ENCODE peak calls at places on chromosomes 7 and 10, in five cellular contexts. W is endothelial cell; V is thoracic aorta; Z is HCT116; I is CD8-positive, alpha-beta T cell. G is an unnamed sample.

GRCh38 chr7:141754939-141755338 is 9.0 kb upstream of the TAS2R3 start:
- DNase-seq in W (peak), V (no peak), Z (no peak), I (no peak), G (no peak)

GRCh38 chr7:101874028-101874427 is 56.6 kb downstream of the CUX1 start:
- DNase-seq in W (no peak), V (no peak), Z (no peak), I (no peak), G (no peak)

GRCh38 chr10:28570598-28570997 is 37.7 kb downstream of the WAC start:
- DNase-seq in W (no peak), V (no peak), Z (no peak), I (no peak), G (no peak)

GRCh38 chr7:129401228-129401967 is 32.8 kb upstream of the STRIP2 start:
- DNase-seq in W (no peak), V (no peak), Z (no peak), I (no peak), G (no peak)

GRCh38 chr10:132418520-132419416 is 21.8 kb downstream of the PWWP2B start:
- DNase-seq in W (no peak), V (no peak), Z (peak), I (no peak), G (peak)

GRCh38 chr10:104641150-104642000 is at the start of gene SORCS3:
- DNase-seq in W (peak), V (no peak), Z (no peak), I (no peak), G (no peak)

GRCh38 chr10:61904711-61905445 is 3.4 kb downstream of the ARID5B start:
- DNase-seq in W (no peak), V (no peak), Z (no peak), I (no peak), G (peak)

GRCh38 chr10:279655-280054 is 144.4 kb downstream of the ZMYND11 start:
- DNase-seq in W (no peak), V (no peak), Z (no peak), I (no peak), G (peak)

GRCh38 chr10:86141896-86142295 is 224.7 kb downstream of the GRID1 start:
- DNase-seq in W (no peak), V (no peak), Z (no peak), I (no peak), G (no peak)

GRCh38 chr7:47493971-47494370 is 87.9 kb downstream of the TNS3 start:
- DNase-seq in W (no peak), V (no peak), Z (no peak), I (no peak), G (no peak)

GRCh38 chr7:149729983-149730801 is 43.2 kb downstream of the ZNF467 start:
- DNase-seq in W (no peak), V (no peak), Z (no peak), I (no peak), G (no peak)

GRCh38 chr10:21614000-21614399 is 80.0 kb downstream of the MLLT10 start:
- DNase-seq in W (no peak), V (no peak), Z (no peak), I (no peak), G (no peak)

GRCh38 chr10:132333386-132333785 is 1.4 kb downstream of the LRRC27 start:
- DNase-seq in W (no peak), V (no peak), Z (no peak), I (no peak), G (no peak)

GRCh38 chr7:112400141-112400540 is 50.1 kb upstream of the IFRD1 start:
- DNase-seq in W (no peak), V (no peak), Z (no peak), I (no peak), G (no peak)

GRCh38 chr10:68153473-68154210 is 44.4 kb downstream of the MYPN start:
- DNase-seq in W (no peak), V (peak), Z (peak), I (no peak), G (peak)

GRCh38 chr7:95669513-95669912 is 73.2 kb upstream of the PDK4 start:
- DNase-seq in W (no peak), V (no peak), Z (no peak), I (no peak), G (no peak)

GRCh38 chr10:4561301-4561700 is 264.7 kb upstream of the AKR1E2 start:
- DNase-seq in W (no peak), V (no peak), Z (no peak), I (no peak), G (no peak)

GRCh38 chr7:128266891-128267839 is 26.1 kb downstream of the LEP start:
- DNase-seq in W (peak), V (no peak), Z (no peak), I (no peak), G (peak)

GRCh38 chr7:76427635-76428034 is 2.9 kb downstream of the ZP3 start:
- DNase-seq in W (no peak), V (no peak), Z (no peak), I (no peak), G (no peak)

GRCh38 chr7:40315277-40315676 is 180.5 kb downstream of the SUGCT start:
- DNase-seq in W (no peak), V (no peak), Z (no peak), I (no peak), G (no peak)

GRCh38 chr7:25894002-25894901 is 257.7 kb upstream of the NFE2L3 start:
- DNase-seq in W (peak), V (no peak), Z (peak), I (no peak), G (no peak)

GRCh38 chr10:48817141-48817540 is 122.5 kb downstream of the LRRC18 start:
- DNase-seq in W (no peak), V (no peak), Z (no peak), I (no peak), G (no peak)

GRCh38 chr7:100837099-100837836 is 9.9 kb upstream of the EPHB4 start:
- DNase-seq in W (peak), V (peak), Z (peak), I (peak), G (peak)

GRCh38 chr10:50469288-50469687 is 154.5 kb downstream of the SGMS1 start:
- DNase-seq in W (no peak), V (no peak), Z (no peak), I (no peak), G (no peak)

GRCh38 chr7:95772771-95773581 is 622 bp downstream of the DYNC1I1 start:
- DNase-seq in W (peak), V (peak), Z (no peak), I (no peak), G (no peak)

GRCh38 chr7:85829817-85830432 is 643.1 kb upstream of the SEMA3D start:
- DNase-seq in W (no peak), V (no peak), Z (no peak), I (no peak), G (no peak)

GRCh38 chr7:19020711-19021110 is 96.7 kb downstream of the TWIST1 start:
- DNase-seq in W (no peak), V (no peak), Z (no peak), I (no peak), G (no peak)

GRCh38 chr10:131043039-131043691 is 268.4 kb downstream of the TCERG1L start:
- DNase-seq in W (no peak), V (no peak), Z (no peak), I (no peak), G (peak)

GRCh38 chr10:131047501-131047900 is 264.0 kb downstream of the TCERG1L start:
- DNase-seq in W (no peak), V (no peak), Z (no peak), I (no peak), G (no peak)

GRCh38 chr10:131046194-131046593 is 265.3 kb downstream of the TCERG1L start:
- DNase-seq in W (no peak), V (no peak), Z (no peak), I (no peak), G (no peak)

GRCh38 chr10:131041361-131041916 is 270.1 kb downstream of the TCERG1L start:
- DNase-seq in W (no peak), V (no peak), Z (no peak), I (no peak), G (no peak)

DNA sequence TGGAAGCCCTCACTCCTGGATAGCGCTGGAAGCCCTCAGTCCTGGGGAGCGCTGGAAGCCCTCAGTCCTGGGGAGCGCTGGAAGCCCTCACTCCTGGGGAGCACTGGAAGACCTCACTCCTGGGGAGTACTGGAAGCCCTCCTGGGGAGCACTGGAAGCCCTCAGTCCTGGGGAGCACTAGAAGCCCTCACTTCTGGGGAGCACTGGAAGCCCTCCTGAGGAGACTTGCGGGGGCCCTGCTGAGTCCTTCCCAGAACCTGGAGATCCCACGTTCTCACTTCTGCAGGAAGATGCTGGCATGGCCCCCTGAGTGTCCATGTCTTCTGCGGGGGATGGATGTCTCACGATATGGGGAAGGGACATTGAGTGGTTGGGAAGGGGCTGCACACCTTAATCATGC is 267.1 kb downstream of the TCERG1L start:
- DNase-seq in W (no peak), V (no peak), Z (no peak), I (no peak), G (no peak)
- TF ChIP-seq CTCF in W (no peak), V (no peak), Z (no peak), I (no peak), G (no peak)

GRCh38 chr10:70651661-70652060 is 20.6 kb upstream of the ADAMTS14 start:
- DNase-seq in W (no peak), V (no peak), Z (no peak), I (no peak), G (no peak)

GRCh38 chr10:70648427-70648826 is 23.9 kb upstream of the ADAMTS14 start:
- DNase-seq in W (no peak), V (no peak), Z (peak), I (no peak), G (no peak)

GRCh38 chr10:70650751-70651150 is 21.6 kb upstream of the ADAMTS14 start:
- DNase-seq in W (no peak), V (no peak), Z (no peak), I (no peak), G (peak)

GRCh38 chr10:70650104-70650503 is 22.2 kb upstream of the ADAMTS14 start:
- DNase-seq in W (no peak), V (no peak), Z (no peak), I (no peak), G (peak)

DNA sequence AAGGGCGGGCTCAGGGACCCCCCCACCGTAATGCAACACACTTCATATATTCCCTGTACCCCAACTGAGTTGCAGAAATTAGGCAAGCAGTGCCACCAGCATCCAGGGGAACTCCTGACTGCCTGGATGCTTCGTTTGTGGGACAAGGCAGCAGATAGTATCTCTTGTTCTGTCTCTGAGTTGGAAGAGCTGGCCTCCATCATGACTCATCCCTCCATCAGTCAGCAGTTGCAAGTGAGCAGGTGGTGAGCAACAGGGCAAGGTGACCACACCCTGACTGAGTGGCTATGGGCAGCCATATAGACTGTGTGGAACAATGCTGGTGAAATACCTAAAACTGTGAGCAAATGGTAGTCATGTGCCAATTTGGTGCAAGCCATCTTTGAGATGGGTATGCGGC is 22.8 kb upstream of the ADAMTS14 start:
- DNase-seq in W (no peak), V (no peak), Z (no peak), I (no peak), G (no peak)
- TF ChIP-seq CTCF in W (no peak), V (no peak), Z (no peak), I (no peak), G (no peak)

GRCh38 chr10:101140950-101141621 is 10.0 kb downstream of the TLX1 start:
- DNase-seq in W (no peak), V (no peak), Z (no peak), I (no peak), G (no peak)

GRCh38 chr10:101138788-101139420 is 7.8 kb downstream of the TLX1 start:
- DNase-seq in W (no peak), V (no peak), Z (no peak), I (no peak), G (no peak)

GRCh38 chr10:101137271-101137670 is 6.2 kb downstream of the TLX1 start:
- DNase-seq in W (no peak), V (no peak), Z (no peak), I (no peak), G (no peak)

GRCh38 chr10:101140084-101140949 is 9.2 kb downstream of the TLX1 start:
- DNase-seq in W (no peak), V (no peak), Z (no peak), I (no peak), G (no peak)

DNA sequence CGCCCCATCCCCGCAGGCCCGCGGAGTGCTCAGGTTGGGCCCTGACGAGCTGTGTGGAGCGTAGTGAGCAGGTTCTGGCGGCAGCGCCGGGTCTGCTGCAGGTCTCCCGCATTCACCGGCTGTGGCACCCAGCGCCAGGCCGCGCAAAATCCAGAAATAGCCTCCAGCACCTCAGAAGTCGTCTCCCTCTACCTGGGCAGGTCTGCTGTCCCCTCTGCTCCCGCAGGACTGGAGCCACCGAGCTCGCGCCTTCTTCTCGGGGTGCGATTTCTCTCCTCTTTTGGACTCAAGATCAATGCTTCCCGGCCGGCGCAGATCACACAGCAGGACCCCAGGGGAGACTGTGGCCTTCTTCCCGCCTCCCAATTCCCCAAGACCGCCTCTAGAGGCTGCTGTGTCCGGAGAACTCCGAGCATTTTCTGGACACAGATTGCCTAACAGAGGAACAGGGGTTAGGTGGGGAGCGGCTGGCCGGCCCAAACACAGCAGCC is 8.4 kb downstream of the TLX1 start:
- DNase-seq in W (peak), V (no peak), Z (no peak), I (no peak), G (no peak)
- TF ChIP-seq CTCF in W (no peak), V (peak), Z (peak), I (no peak), G (no peak)

GRCh38 chr10:102120142-102120986 is at the start of gene LDB1:
- DNase-seq in W (peak), V (peak), Z (peak), I (peak), G (peak)

GRCh38 chr10:102122450-102122849 is 2.3 kb upstream of the LDB1 start:
- DNase-seq in W (no peak), V (no peak), Z (no peak), I (no peak), G (no peak)

GRCh38 chr10:102123223-102123622 is 3.1 kb upstream of the LDB1 start:
- DNase-seq in W (no peak), V (no peak), Z (no peak), I (no peak), G (no peak)

GRCh38 chr10:102120987-102121738 is 995 bp upstream of the LDB1 start:
- DNase-seq in W (peak), V (peak), Z (no peak), I (no peak), G (peak)

DNA sequence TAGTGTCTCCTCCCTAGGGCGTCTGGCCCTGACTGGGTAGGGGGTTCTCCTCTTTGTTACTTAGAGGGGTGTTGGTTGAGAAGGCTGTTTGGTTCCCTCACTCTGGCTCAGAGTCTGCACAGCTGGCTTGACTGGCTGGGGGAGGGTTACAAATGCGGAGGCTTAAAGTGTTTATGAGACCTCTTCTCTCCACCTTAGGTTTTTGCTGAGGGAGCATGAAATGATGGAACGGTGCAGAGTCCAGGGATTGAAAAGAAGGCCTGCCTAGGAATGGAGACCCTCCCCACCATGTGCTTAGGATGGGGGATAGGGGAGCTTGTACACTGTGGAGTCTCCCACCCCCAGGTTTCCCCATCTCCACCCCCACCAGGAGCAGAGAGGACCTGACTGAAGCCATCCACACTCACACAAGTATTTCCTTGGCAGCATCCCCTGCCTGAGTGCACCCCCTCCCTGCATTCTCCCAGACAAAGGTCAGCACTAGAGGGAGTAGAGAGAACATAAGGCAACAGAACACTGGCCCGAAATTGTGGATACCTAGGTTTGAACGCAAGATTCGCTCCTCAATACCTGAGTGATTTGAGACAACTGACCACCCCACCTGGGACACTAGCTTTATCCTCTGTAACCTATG is 1.7 kb upstream of the LDB1 start:
- DNase-seq in W (peak), V (no peak), Z (no peak), I (no peak), G (no peak)
- TF ChIP-seq CTCF in W (no peak), V (peak), Z (no peak), I (no peak), G (no peak)

GRCh38 chr10:77661100-77661499 is 23.5 kb upstream of the KCNMA1 start:
- DNase-seq in W (no peak), V (no peak), Z (no peak), I (no peak), G (no peak)
- TF ChIP-seq CTCF in W (no peak), V (no peak), Z (no peak), I (no peak), G (no peak)

DNA sequence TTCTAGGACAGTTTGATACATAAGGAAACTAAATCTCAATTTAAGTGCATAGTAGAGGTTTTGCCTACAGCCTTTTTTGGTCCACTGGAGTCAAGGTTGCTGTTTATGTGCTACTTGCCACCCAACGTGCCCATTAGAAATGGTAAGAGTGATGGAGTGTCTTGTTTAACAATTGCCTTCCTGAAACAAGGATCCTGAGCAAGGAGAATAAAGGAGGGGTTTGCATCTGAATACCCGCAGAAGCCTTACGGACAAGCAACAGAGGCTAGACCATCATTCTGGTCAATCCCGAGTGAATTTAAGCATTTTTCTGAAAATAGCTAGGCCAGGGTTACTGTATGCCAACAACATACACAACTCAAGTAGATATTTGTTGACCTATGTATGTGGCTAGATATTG is 63.6 kb downstream of the MARCHF5 start:
- DNase-seq in W (no peak), V (no peak), Z (no peak), I (no peak), G (no peak)
- TF ChIP-seq CTCF in W (no peak), V (no peak), Z (no peak), I (no peak), G (no peak)

GRCh38 chr7:1812693-1813393 is 142.8 kb downstream of the ELFN1 start:
- DNase-seq in W (no peak), V (no peak), Z (no peak), I (no peak), G (peak)
- TF ChIP-seq CTCF in W (no peak), V (no peak), Z (no peak), I (no peak), G (no peak)

GRCh38 chr10:31187607-31188210 is 131.3 kb upstream of the ZEB1 start:
- DNase-seq in W (no peak), V (no peak), Z (no peak), I (no peak), G (no peak)

GRCh38 chr10:31190488-31190887 is 128.5 kb upstream of the ZEB1 start:
- DNase-seq in W (no peak), V (no peak), Z (no peak), I (no peak), G (no peak)

GRCh38 chr10:31188792-31189406 is 130.1 kb upstream of the ZEB1 start:
- DNase-seq in W (no peak), V (no peak), Z (no peak), I (no peak), G (no peak)

GRCh38 chr10:31187182-31187581 is 131.8 kb upstream of the ZEB1 start:
- DNase-seq in W (no peak), V (no peak), Z (no peak), I (no peak), G (no peak)

DNA sequence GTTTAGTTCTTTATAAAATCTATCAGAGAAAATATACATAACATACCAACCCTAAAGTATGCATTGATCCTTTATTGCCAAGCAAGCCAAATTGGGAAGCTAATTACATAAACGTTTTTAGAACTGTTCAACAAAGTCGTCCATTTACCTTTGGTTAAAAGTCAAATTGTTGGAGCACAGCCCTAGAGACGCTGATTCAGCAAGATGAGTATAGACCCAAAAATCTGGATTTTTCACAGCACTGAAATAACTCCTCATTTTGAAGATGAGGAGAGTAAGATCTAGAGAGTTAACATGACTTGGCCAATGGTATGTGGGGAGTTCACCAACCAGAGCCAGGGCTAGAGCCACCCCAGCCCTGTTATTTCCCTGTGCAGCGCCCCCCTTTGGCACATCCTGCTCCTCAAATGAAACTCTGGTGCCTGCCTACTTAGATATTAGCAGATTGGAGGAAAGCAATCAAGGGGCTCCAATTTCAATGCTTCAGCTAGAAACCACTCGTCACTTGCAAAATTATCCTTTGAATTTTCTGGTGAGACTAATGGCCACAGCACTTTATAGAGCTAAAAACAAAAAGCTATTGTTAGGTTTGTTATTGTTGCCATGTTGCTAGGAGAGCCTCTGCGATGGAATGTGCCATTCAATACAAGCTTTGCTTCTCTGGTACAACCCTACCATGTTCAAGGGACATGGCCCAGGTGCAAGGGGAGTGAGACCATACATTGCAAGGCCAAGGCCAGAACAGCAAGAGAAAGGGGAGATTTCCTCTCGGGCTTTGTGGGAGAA is 132.6 kb upstream of the ZEB1 start:
- DNase-seq in W (peak), V (no peak), Z (peak), I (no peak), G (no peak)
- TF ChIP-seq CTCF in W (no peak), V (no peak), Z (peak), I (no peak), G (no peak)